ENCODE peak calls at places on chromosomes 6 and 20, in seven cellular contexts. E, S, Z, L, R, D and V are unnamed samples. For H3K4me1, the result is how much of the 10 kb centered on the place peaks cover.

GRCh38 chr6:159826004-159826403 is 25.9 kb downstream of the PNLDC1 start:
- DNase-seq in E (no peak), S (no peak), Z (no peak), L (no peak), R (no peak), D (no peak), V (no peak)

GRCh38 chr20:23205656-23206055 is 119.5 kb upstream of the CD93 start:
- DNase-seq in E (peak), S (peak), Z (no peak), L (no peak), R (peak), D (no peak), V (no peak)

GRCh38 chr6:84605308-84605707 is 159.1 kb downstream of the TBX18 start:
- DNase-seq in E (no peak), S (no peak), Z (no peak), L (no peak), R (no peak), D (no peak), V (no peak)

GRCh38 chr20:23643665-23644064 is 5.9 kb upstream of the CST3 start:
- DNase-seq in E (no peak), S (no peak), Z (no peak), L (no peak), R (peak), D (no peak), V (no peak)

GRCh38 chr6:5087389-5087788 is 2.2 kb downstream of the PPP1R3G start:
- DNase-seq in E (no peak), S (peak), Z (no peak), L (no peak), R (peak), D (no peak), V (no peak)

GRCh38 chr6:138692978-138693909 is 80.3 kb upstream of the CCDC28A start:
- DNase-seq in E (peak), S (peak), Z (no peak), L (peak), R (peak), D (peak), V (no peak)

GRCh38 chr20:19993937-19994667 is 23.1 kb upstream of the NAA20 start:
- DNase-seq in E (no peak), S (no peak), Z (no peak), L (no peak), R (no peak), D (no peak), V (no peak)

GRCh38 chr6:27672113-27672799 is 199.4 kb upstream of the ZNF184 start:
- DNase-seq in E (no peak), S (no peak), Z (no peak), L (no peak), R (no peak), D (peak), V (no peak)

GRCh38 chr6:25706314-25707014 is 48.1 kb upstream of the SLC17A4 start:
- DNase-seq in E (peak), S (no peak), Z (no peak), L (peak), R (peak), D (no peak), V (no peak)

GRCh38 chr20:42779216-42779615 is 410.5 kb downstream of the PTPRT start:
- DNase-seq in E (no peak), S (no peak), Z (no peak), L (no peak), R (no peak), D (no peak), V (no peak)

GRCh38 chr6:21846541-21847451 is 253.2 kb downstream of the SOX4 start:
- DNase-seq in E (no peak), S (no peak), Z (no peak), L (no peak), R (no peak), D (no peak), V (no peak)

GRCh38 chr6:81769834-81770233 is 17.4 kb upstream of the TENT5A start:
- DNase-seq in E (no peak), S (no peak), Z (no peak), L (no peak), R (no peak), D (no peak), V (no peak)

GRCh38 chr20:56424931-56425330 is 12.9 kb downstream of the CASS4 start:
- DNase-seq in E (no peak), S (no peak), Z (no peak), L (no peak), R (no peak), D (no peak), V (no peak)

GRCh38 chr6:71287926-71288227 is 734 bp upstream of the OGFRL1 start:
- DNase-seq in E (no peak), S (no peak), Z (no peak), L (no peak), R (no peak), D (no peak), V (no peak)

GRCh38 chr6:25899580-25900408 is 25.8 kb upstream of the SLC17A3 start:
- DNase-seq in E (no peak), S (no peak), Z (no peak), L (no peak), R (no peak), D (no peak), V (no peak)

GRCh38 chr20:33262658-33263065 is 20.4 kb upstream of the BPIFB1 start:
- DNase-seq in E (peak), S (peak), Z (no peak), L (no peak), R (peak), D (no peak), V (no peak)

GRCh38 chr6:25862199-25862598 is 11.8 kb downstream of the SLC17A3 start:
- DNase-seq in E (no peak), S (no peak), Z (no peak), L (no peak), R (no peak), D (no peak), V (no peak)

GRCh38 chr6:146028835-146029572 is at the start of gene GRM1:
- DNase-seq in E (no peak), S (no peak), Z (no peak), L (peak), R (no peak), D (no peak), V (no peak)

GRCh38 chr6:111832833-111833418 is 40.3 kb downstream of the FYN start:
- DNase-seq in E (no peak), S (no peak), Z (no peak), L (no peak), R (no peak), D (peak), V (no peak)

GRCh38 chr6:28953039-28953872 is 29.5 kb upstream of the TRIM27 start:
- DNase-seq in E (no peak), S (no peak), Z (peak), L (no peak), R (no peak), D (peak), V (no peak)

GRCh38 chr20:6637160-6637579 is 130.3 kb upstream of the BMP2 start:
- DNase-seq in E (no peak), S (no peak), Z (no peak), L (no peak), R (no peak), D (no peak), V (no peak)

GRCh38 chr20:61589055-61589385 is 337.0 kb downstream of the CDH4 start:
- DNase-seq in E (no peak), S (no peak), Z (no peak), L (no peak), R (no peak), D (no peak), V (no peak)

GRCh38 chr6:143233563-143234285 is 173.0 kb downstream of the AIG1 start:
- DNase-seq in E (no peak), S (peak), Z (no peak), L (no peak), R (no peak), D (no peak), V (no peak)

GRCh38 chr20:44765091-44765490 is 19.4 kb downstream of the KCNK15 start:
- DNase-seq in E (no peak), S (no peak), Z (no peak), L (no peak), R (no peak), D (no peak), V (no peak)

GRCh38 chr6:138833819-138834539 is 38.1 kb downstream of the ECT2L start:
- DNase-seq in E (peak), S (peak), Z (no peak), L (no peak), R (no peak), D (no peak), V (no peak)

GRCh38 chr6:139325686-139326085 is 33.9 kb upstream of the TXLNB start:
- DNase-seq in E (no peak), S (no peak), Z (no peak), L (no peak), R (no peak), D (peak), V (no peak)

GRCh38 chr6:31727034-31727716 is 1.9 kb downstream of the DDAH2 start:
- DNase-seq in E (no peak), S (no peak), Z (no peak), L (no peak), R (no peak), D (no peak), V (no peak)

GRCh38 chr6:121885399-121886152 is 450.1 kb downstream of the GJA1 start:
- DNase-seq in E (no peak), S (no peak), Z (no peak), L (no peak), R (no peak), D (no peak), V (no peak)

GRCh38 chr6:121884621-121885020 is 449.2 kb downstream of the GJA1 start:
- DNase-seq in E (no peak), S (no peak), Z (no peak), L (no peak), R (no peak), D (no peak), V (no peak)

GRCh38 chr6:121887724-121888123 is 452.3 kb downstream of the GJA1 start:
- DNase-seq in E (no peak), S (no peak), Z (no peak), L (no peak), R (no peak), D (no peak), V (no peak)

GRCh38 chr6:121884056-121884455 is 448.6 kb downstream of the GJA1 start:
- DNase-seq in E (no peak), S (no peak), Z (no peak), L (no peak), R (no peak), D (no peak), V (no peak)

GRCh38 chr6:121886223-121886830 is 450.9 kb downstream of the GJA1 start:
- DNase-seq in E (no peak), S (no peak), Z (no peak), L (no peak), R (peak), D (no peak), V (no peak)
- H3K4me1 ChIP-seq in E (under half), S (under half), Z (under half), L (under half), R (under half), D (under half), V (under half)

DNA sequence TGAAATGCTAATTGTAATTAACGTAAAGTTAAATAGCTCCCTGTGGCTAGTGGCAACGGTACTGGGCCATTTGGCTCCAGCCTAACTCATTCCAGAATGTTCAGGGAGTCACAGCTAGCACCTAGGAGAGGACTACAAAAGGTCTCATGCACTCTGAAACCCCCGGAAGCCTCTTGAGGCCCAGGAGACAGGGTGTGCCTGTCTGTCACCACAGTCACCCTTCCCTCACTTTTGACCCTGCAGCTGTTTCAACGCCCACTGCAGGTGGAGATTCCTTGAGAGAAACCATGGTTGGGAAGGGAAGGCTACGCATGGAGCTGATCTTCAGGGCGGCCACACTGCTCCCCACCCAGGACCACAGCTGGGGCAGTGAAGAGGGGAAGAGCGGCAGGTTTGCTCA is 58.6 kb downstream of the SULF2 start:
- DNase-seq in E (no peak), S (no peak), Z (no peak), L (no peak), R (no peak), D (no peak), V (no peak)
- H3K4me3 ChIP-seq in E (no peak), S (no peak), Z (no peak), L (no peak), R (no peak), D (no peak), V (no peak)

DNA sequence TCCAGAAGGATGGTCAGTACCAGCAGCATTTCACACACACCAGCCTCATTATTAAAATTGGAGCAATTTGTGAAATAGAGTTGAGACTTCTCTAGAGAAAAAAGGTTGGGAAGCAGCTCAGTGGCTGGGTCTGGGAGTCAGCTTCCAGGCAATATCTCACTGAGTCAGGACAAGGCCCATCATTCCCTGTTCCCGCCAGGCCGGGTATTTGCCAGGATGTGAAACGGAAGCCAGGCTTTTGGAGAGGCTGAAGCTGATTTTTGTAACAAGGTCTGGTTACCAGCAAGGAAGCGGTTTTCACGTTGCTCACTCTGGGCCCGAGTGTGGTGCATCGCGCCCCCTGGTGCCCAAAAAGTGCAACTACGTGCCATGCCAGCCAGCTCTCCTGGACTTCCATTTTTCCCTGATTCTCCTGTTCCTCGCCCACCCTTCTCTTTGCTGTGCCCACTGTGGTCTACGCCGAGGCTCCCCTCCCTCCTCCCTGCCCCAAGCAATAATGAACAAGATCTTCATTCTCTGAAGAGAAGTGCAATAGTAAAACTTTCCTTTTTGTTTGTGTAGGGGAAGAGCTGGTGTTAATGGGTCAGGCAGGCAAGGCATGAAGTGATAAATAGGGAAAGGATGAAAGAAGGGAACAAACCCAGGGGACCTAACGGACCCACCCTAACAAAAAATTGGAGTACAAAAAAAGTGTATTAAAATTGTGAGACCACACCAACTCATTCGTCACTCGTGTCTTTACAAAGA is 67.1 kb downstream of the ZBTB2 start:
- DNase-seq in E (peak), S (peak), Z (peak), L (peak), R (peak), D (peak), V (peak)
- H3K4me1 ChIP-seq in E (under half), S (under half), Z (under half), L (under half), R (under half), D (under half), V (under half)

GRCh38 chr6:44456070-44456965 is 68.8 kb downstream of the CDC5L start:
- DNase-seq in E (peak), S (peak), Z (peak), L (no peak), R (no peak), D (peak), V (no peak)
- H3K4me3 ChIP-seq in E (peak), S (no peak), Z (no peak), L (no peak), R (no peak), D (no peak), V (peak)

DNA sequence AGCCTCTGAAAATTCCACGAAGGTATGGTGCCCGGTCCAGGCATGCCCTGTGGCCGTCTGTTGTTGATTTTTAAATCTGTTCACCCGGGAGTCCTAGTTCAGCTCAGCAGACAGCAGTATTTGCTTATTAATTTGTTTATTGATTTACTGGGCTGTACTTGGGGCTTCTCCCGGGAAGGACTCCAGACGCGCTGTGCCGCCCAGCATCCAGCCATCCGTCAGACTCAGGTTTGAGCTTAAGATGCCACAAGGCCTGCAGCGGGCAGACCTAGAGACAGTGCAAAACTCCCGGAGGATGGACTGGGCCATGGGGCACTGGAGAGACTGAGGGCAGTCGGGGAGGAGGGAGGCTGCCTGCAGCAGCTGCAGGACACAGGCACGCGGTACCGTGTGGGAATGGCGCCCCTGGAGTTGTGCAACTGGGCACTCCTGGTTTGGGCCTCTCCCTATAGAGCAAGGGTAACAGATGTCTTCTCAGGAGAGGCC is 17.3 kb upstream of the CCDC167 start:
- DNase-seq in E (no peak), S (no peak), Z (no peak), L (peak), R (no peak), D (no peak), V (no peak)
- H3K4me1 ChIP-seq in E (under half), S (under half), Z (half or more), L (under half), R (under half), D (under half), V (under half)

GRCh38 chr20:51022803-51023616 is at the start of gene KCNG1:
- DNase-seq in E (peak), S (peak), Z (no peak), L (peak), R (no peak), D (peak), V (no peak)

GRCh38 chr20:51019598-51020592 is 3.0 kb downstream of the KCNG1 start:
- DNase-seq in E (no peak), S (no peak), Z (no peak), L (no peak), R (no peak), D (no peak), V (no peak)

GRCh38 chr20:51022227-51022802 is 592 bp downstream of the KCNG1 start:
- DNase-seq in E (no peak), S (no peak), Z (no peak), L (no peak), R (no peak), D (no peak), V (no peak)

GRCh38 chr20:51020657-51021056 is 2.2 kb downstream of the KCNG1 start:
- DNase-seq in E (no peak), S (no peak), Z (no peak), L (peak), R (no peak), D (no peak), V (no peak)

DNA sequence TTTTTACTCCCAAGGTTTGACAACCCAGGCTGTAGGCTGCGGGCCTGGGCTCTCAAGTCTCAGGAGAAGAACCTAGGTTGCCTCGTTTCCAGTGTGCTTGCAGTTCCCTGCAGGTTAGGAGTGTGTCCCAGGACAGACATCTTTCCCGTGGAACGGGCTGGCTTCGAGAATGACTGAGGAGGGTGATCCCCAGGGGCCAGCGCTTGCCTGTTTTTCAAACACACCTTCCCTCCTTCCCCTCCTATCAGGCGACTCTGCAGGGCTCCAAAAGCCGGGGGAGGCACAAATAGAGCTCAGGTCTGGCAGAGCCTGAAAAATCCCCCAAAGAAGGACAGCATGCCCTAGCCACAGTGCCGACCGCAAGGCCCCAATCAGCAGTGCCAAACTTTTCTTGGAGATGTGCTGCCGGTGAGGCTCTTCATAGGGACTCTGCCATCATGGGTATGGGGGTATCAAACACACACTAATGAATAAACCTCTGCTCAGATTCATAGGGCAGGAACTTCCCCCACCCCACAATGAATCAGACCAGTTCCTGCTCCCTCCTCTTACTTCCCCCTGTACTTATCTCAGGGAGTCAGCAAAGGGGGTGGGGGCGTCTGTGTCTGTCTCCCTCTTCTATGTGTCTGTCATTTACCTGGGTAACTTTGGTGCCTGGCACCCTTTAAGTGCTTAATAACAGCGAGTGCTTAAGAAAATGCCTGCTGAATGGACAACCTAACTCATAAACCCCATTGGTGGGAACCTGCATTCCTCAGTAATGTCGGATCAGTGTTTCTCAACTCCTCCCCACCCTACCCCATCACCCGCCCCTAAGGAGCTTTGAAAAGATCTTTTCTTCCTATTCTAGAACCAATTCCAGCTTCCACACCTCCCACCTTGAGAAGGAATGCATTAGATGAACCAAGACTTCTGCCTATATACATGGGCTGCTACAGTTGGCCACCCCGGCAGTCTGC is 1.6 kb downstream of the KCNG1 start:
- DNase-seq in E (no peak), S (no peak), Z (no peak), L (peak), R (no peak), D (no peak), V (no peak)
- H3K4me3 ChIP-seq in E (no peak), S (no peak), Z (no peak), L (no peak), R (no peak), D (no peak), V (no peak)

DNA sequence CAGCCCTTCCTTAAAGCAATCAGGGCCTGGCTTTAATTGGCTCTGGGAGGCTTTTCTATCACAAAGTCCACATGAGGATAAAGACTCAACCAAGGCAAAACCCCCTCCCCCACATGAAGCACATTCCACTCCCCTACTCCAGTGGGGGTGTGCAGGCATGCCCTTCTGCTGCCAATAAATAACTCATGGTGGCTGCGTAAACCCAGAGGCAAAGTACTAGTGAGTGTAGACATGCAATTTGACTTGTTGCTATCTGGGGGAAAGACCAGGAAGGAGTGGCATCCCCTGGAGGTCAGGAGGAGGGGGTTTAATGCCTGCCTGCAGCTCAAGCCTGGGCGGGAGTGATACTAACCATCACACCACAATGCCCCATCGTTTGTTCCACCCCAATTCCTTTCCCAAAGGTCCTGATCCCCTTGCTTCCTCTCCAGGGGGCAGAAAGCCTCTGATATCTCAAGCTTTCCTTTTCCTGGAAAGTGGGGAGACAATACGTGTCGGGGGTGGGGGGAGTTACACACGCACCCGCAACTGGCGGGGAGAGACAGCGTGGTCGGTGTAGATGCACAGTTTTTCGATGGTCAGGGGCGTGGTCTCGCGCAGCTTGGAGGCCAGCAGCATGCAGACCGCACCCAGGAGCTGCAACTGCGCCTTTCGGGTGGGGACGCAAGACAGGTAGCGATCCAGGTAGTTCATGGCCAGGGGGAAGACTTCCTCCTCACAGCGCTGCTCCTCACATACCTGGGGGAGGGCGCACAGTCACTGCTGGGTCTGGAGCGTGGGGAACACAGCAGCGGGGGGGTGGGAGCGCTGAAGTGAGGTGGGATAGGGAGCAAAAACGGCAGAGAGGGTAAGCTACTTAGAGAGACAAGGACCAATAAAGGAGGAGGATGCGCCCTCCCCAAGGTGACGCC is 1.5 kb downstream of the CCND3 start:
- DNase-seq in E (peak), S (no peak), Z (no peak), L (no peak), R (no peak), D (no peak), V (no peak)
- H3K4me1 ChIP-seq in E (half or more), S (under half), Z (half or more), L (under half), R (half or more), D (under half), V (half or more)